ENCODE peak calls at places on chromosomes 7 and 10, in four cellular contexts. One of them, this sample, is unnamed.

GRCh38 chr10:129031233-129032150 is 435.5 kb upstream of the MGMT start:
- DNase-seq in naive thymus-derived CD4-positive, alpha-beta T cell: peak; percentile 30
- DNase-seq in GM23248: peak; percentile 67
- DNase-seq in lower lobe of right lung: no peak
- DNase-seq in this sample: peak; percentile 30

GRCh38 chr7:44334734-44335097 is 9.3 kb upstream of the CAMK2B start:
- DNase-seq in naive thymus-derived CD4-positive, alpha-beta T cell: no peak
- DNase-seq in GM23248: no peak
- DNase-seq in lower lobe of right lung: no peak
- DNase-seq in this sample: no peak

GRCh38 chr10:33066558-33067236 is 108.7 kb upstream of the ITGB1 start:
- DNase-seq in naive thymus-derived CD4-positive, alpha-beta T cell: no peak
- DNase-seq in GM23248: peak; percentile 78
- DNase-seq in lower lobe of right lung: no peak
- DNase-seq in this sample: no peak

GRCh38 chr10:105743343-105744056 is 1102.4 kb downstream of the SORCS3 start:
- DNase-seq in naive thymus-derived CD4-positive, alpha-beta T cell: no peak
- DNase-seq in GM23248: no peak
- DNase-seq in lower lobe of right lung: no peak
- DNase-seq in this sample: no peak

GRCh38 chr7:142006577-142006976 is 10.9 kb downstream of the MGAM start:
- DNase-seq in naive thymus-derived CD4-positive, alpha-beta T cell: no peak
- DNase-seq in GM23248: no peak
- DNase-seq in lower lobe of right lung: no peak
- DNase-seq in this sample: no peak

GRCh38 chr10:52644678-52645434 is 127.7 kb downstream of the MBL2 start:
- DNase-seq in naive thymus-derived CD4-positive, alpha-beta T cell: no peak
- DNase-seq in GM23248: peak; percentile 64
- DNase-seq in lower lobe of right lung: no peak
- DNase-seq in this sample: no peak

GRCh38 chr7:6164010-6164409 is 108.4 kb downstream of the CYTH3 start:
- DNase-seq in naive thymus-derived CD4-positive, alpha-beta T cell: no peak
- DNase-seq in GM23248: no peak
- DNase-seq in lower lobe of right lung: no peak
- DNase-seq in this sample: no peak

GRCh38 chr10:8600192-8600591 is 545.7 kb downstream of the GATA3 start:
- DNase-seq in naive thymus-derived CD4-positive, alpha-beta T cell: no peak
- DNase-seq in GM23248: no peak
- DNase-seq in lower lobe of right lung: no peak
- DNase-seq in this sample: no peak

GRCh38 chr10:17001961-17002749 is 127.5 kb downstream of the CUBN start:
- DNase-seq in naive thymus-derived CD4-positive, alpha-beta T cell: no peak
- DNase-seq in GM23248: peak; percentile 95
- DNase-seq in lower lobe of right lung: no peak
- DNase-seq in this sample: peak; percentile 55

GRCh38 chr10:69413221-69413865 is 3.4 kb downstream of the TACR2 start:
- DNase-seq in naive thymus-derived CD4-positive, alpha-beta T cell: no peak
- DNase-seq in GM23248: peak; percentile 90
- DNase-seq in lower lobe of right lung: no peak
- DNase-seq in this sample: no peak

GRCh38 chr7:106031271-106032029 is 68.4 kb downstream of the CDHR3 start:
- DNase-seq in naive thymus-derived CD4-positive, alpha-beta T cell: no peak
- DNase-seq in GM23248: no peak
- DNase-seq in lower lobe of right lung: no peak
- DNase-seq in this sample: no peak

GRCh38 chr7:4845740-4846142 is 16.1 kb downstream of the PAPOLB start:
- DNase-seq in naive thymus-derived CD4-positive, alpha-beta T cell: no peak
- DNase-seq in GM23248: peak; percentile 68
- DNase-seq in lower lobe of right lung: no peak
- DNase-seq in this sample: no peak

GRCh38 chr10:50497758-50498157 is 126.0 kb downstream of the SGMS1 start:
- DNase-seq in naive thymus-derived CD4-positive, alpha-beta T cell: no peak
- DNase-seq in GM23248: peak; percentile 68
- DNase-seq in lower lobe of right lung: no peak
- DNase-seq in this sample: no peak

GRCh38 chr10:111297351-111297848 is 220.6 kb downstream of the ADRA2A start:
- DNase-seq in naive thymus-derived CD4-positive, alpha-beta T cell: no peak
- DNase-seq in GM23248: peak; percentile 87
- DNase-seq in lower lobe of right lung: no peak
- DNase-seq in this sample: no peak

GRCh38 chr10:88911121-88911520 is 31.1 kb downstream of the STAMBPL1 start:
- DNase-seq in naive thymus-derived CD4-positive, alpha-beta T cell: no peak
- DNase-seq in GM23248: no peak
- DNase-seq in lower lobe of right lung: no peak
- DNase-seq in this sample: no peak

GRCh38 chr7:70466725-70467364 is 665.1 kb upstream of the GALNT17 start:
- DNase-seq in naive thymus-derived CD4-positive, alpha-beta T cell: no peak
- DNase-seq in GM23248: no peak
- DNase-seq in lower lobe of right lung: no peak
- DNase-seq in this sample: no peak

GRCh38 chr7:122677149-122677548 is 21.8 kb downstream of the RNF133 start:
- DNase-seq in naive thymus-derived CD4-positive, alpha-beta T cell: no peak
- DNase-seq in GM23248: no peak
- DNase-seq in lower lobe of right lung: no peak
- DNase-seq in this sample: no peak

GRCh38 chr10:33459597-33459996 is 125.1 kb upstream of the NRP1 start:
- DNase-seq in naive thymus-derived CD4-positive, alpha-beta T cell: no peak
- DNase-seq in GM23248: peak; percentile 78
- DNase-seq in lower lobe of right lung: no peak
- DNase-seq in this sample: no peak

GRCh38 chr7:148806187-148806586 is 77.9 kb downstream of the EZH2 start:
- DNase-seq in naive thymus-derived CD4-positive, alpha-beta T cell: no peak
- DNase-seq in GM23248: no peak
- DNase-seq in lower lobe of right lung: no peak
- DNase-seq in this sample: no peak

GRCh38 chr7:132400667-132401142 is 175.6 kb downstream of the PLXNA4 start:
- DNase-seq in naive thymus-derived CD4-positive, alpha-beta T cell: no peak
- DNase-seq in GM23248: peak; percentile 26
- DNase-seq in lower lobe of right lung: no peak
- DNase-seq in this sample: no peak

GRCh38 chr7:46791180-46791579 is 790.7 kb downstream of the TNS3 start:
- DNase-seq in naive thymus-derived CD4-positive, alpha-beta T cell: no peak
- DNase-seq in GM23248: no peak
- DNase-seq in lower lobe of right lung: no peak
- DNase-seq in this sample: no peak

GRCh38 chr10:28664369-28664740 is 13.0 kb upstream of the BAMBI start:
- DNase-seq in naive thymus-derived CD4-positive, alpha-beta T cell: no peak
- DNase-seq in GM23248: peak; percentile 61
- DNase-seq in lower lobe of right lung: no peak
- DNase-seq in this sample: no peak

GRCh38 chr7:112116894-112117293 is 89.3 kb downstream of the DOCK4 start:
- DNase-seq in naive thymus-derived CD4-positive, alpha-beta T cell: no peak
- DNase-seq in GM23248: no peak
- DNase-seq in lower lobe of right lung: no peak
- DNase-seq in this sample: no peak

GRCh38 chr7:115676080-115676479 is 354.5 kb downstream of the TFEC start:
- DNase-seq in naive thymus-derived CD4-positive, alpha-beta T cell: no peak
- DNase-seq in GM23248: peak; percentile 60
- DNase-seq in lower lobe of right lung: no peak
- DNase-seq in this sample: no peak

GRCh38 chr7:38374507-38374906 is 101.1 kb upstream of the TARP start:
- DNase-seq in naive thymus-derived CD4-positive, alpha-beta T cell: no peak
- DNase-seq in GM23248: peak; percentile 60
- DNase-seq in lower lobe of right lung: no peak
- DNase-seq in this sample: peak; percentile 62

GRCh38 chr7:33334349-33334748 is 205.0 kb downstream of the BBS9 start:
- DNase-seq in naive thymus-derived CD4-positive, alpha-beta T cell: no peak
- DNase-seq in GM23248: peak; percentile 22
- DNase-seq in lower lobe of right lung: no peak
- DNase-seq in this sample: no peak

GRCh38 chr7:139875821-139876241 is 46.8 kb downstream of the TBXAS1 start:
- DNase-seq in naive thymus-derived CD4-positive, alpha-beta T cell: no peak
- DNase-seq in GM23248: no peak
- DNase-seq in lower lobe of right lung: peak; percentile 71
- DNase-seq in this sample: no peak

GRCh38 chr7:52355059-52355458 is 680.4 kb upstream of the POM121L12 start:
- DNase-seq in naive thymus-derived CD4-positive, alpha-beta T cell: no peak
- DNase-seq in GM23248: no peak
- DNase-seq in lower lobe of right lung: no peak
- DNase-seq in this sample: no peak

GRCh38 chr10:25453619-25454018 is 278.8 kb downstream of the GPR158 start:
- DNase-seq in naive thymus-derived CD4-positive, alpha-beta T cell: no peak
- DNase-seq in GM23248: no peak
- DNase-seq in lower lobe of right lung: no peak
- DNase-seq in this sample: no peak

GRCh38 chr10:114100848-114101741 is 57.4 kb downstream of the ADRB1 start:
- DNase-seq in naive thymus-derived CD4-positive, alpha-beta T cell: no peak
- DNase-seq in GM23248: peak; percentile 57
- DNase-seq in lower lobe of right lung: no peak
- DNase-seq in this sample: no peak

GRCh38 chr10:78331391-78331922 is 297.8 kb downstream of the RPS24 start:
- DNase-seq in naive thymus-derived CD4-positive, alpha-beta T cell: no peak
- DNase-seq in GM23248: peak; percentile 87
- DNase-seq in lower lobe of right lung: no peak
- DNase-seq in this sample: no peak

GRCh38 chr7:23473848-23474097 is 3.5 kb upstream of the IGF2BP3 start:
- DNase-seq in naive thymus-derived CD4-positive, alpha-beta T cell: peak; percentile 9
- DNase-seq in GM23248: no peak
- DNase-seq in lower lobe of right lung: no peak
- DNase-seq in this sample: no peak

GRCh38 chr7:23472046-23472445 is 1.8 kb upstream of the IGF2BP3 start:
- DNase-seq in naive thymus-derived CD4-positive, alpha-beta T cell: no peak
- DNase-seq in GM23248: no peak
- DNase-seq in lower lobe of right lung: no peak
- DNase-seq in this sample: no peak

GRCh38 chr7:23472556-23472955 is 2.3 kb upstream of the IGF2BP3 start:
- DNase-seq in naive thymus-derived CD4-positive, alpha-beta T cell: no peak
- DNase-seq in GM23248: no peak
- DNase-seq in lower lobe of right lung: no peak
- DNase-seq in this sample: no peak

GRCh38 chr7:23474098-23474828 is 4.0 kb upstream of the IGF2BP3 start:
- DNase-seq in naive thymus-derived CD4-positive, alpha-beta T cell: peak; percentile 24
- DNase-seq in GM23248: peak; percentile 99
- DNase-seq in lower lobe of right lung: peak; percentile 79
- DNase-seq in this sample: no peak

GRCh38 chr7:23472974-23473847 is 2.9 kb upstream of the IGF2BP3 start:
- DNase-seq in naive thymus-derived CD4-positive, alpha-beta T cell: no peak
- DNase-seq in GM23248: no peak
- DNase-seq in lower lobe of right lung: no peak
- DNase-seq in this sample: no peak
- H3K27me3 ChIP-seq in naive thymus-derived CD4-positive, alpha-beta T cell: peaks cover 75% of the 10 kb centered on the region
- H3K27me3 ChIP-seq in GM23248: peaks cover 33% of the 10 kb centered on the region
- H3K27me3 ChIP-seq in lower lobe of right lung: peaks cover 99% of the 10 kb centered on the region
- H3K27me3 ChIP-seq in this sample: peaks cover 88% of the 10 kb centered on the region

GRCh38 chr10:101097881-101098280 is 33.2 kb upstream of the TLX1 start:
- DNase-seq in naive thymus-derived CD4-positive, alpha-beta T cell: no peak
- DNase-seq in GM23248: no peak
- DNase-seq in lower lobe of right lung: no peak
- DNase-seq in this sample: no peak

GRCh38 chr10:101092742-101093386 is 31.1 kb downstream of the KAZALD1 start:
- DNase-seq in naive thymus-derived CD4-positive, alpha-beta T cell: no peak
- DNase-seq in GM23248: no peak
- DNase-seq in lower lobe of right lung: no peak
- DNase-seq in this sample: no peak

GRCh38 chr10:101094113-101094512 is 32.3 kb downstream of the KAZALD1 start:
- DNase-seq in naive thymus-derived CD4-positive, alpha-beta T cell: no peak
- DNase-seq in GM23248: no peak
- DNase-seq in lower lobe of right lung: no peak
- DNase-seq in this sample: no peak

GRCh38 chr10:101095550-101096213 is 33.9 kb downstream of the KAZALD1 start:
- DNase-seq in naive thymus-derived CD4-positive, alpha-beta T cell: peak; percentile 53
- DNase-seq in GM23248: peak; percentile 74
- DNase-seq in lower lobe of right lung: peak; percentile 67
- DNase-seq in this sample: peak; percentile 69

DNA sequence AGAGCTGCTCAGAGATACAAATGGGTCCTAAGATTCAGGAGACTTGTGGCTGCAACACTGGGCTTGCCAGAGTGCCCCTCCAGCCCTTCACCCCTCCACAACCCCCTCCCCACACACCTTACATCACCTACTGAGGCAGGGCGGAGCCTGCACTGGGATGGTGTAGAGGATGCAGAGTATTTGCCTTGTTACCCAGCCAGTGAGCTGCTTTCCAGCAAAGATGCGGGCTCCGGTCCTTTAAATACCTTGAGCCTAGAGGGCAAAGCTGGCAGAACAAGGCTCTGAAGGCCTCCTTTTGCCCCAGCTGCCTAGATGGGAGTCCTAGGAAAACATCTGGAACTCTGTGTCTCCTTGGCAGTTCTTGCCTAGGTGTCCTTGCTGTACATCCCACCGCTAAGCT is 34.6 kb downstream of the KAZALD1 start:
- DNase-seq in naive thymus-derived CD4-positive, alpha-beta T cell: no peak
- DNase-seq in GM23248: no peak
- DNase-seq in lower lobe of right lung: no peak
- DNase-seq in this sample: no peak
- H3K27me3 ChIP-seq in naive thymus-derived CD4-positive, alpha-beta T cell: peaks cover 5% of the 10 kb centered on the region
- H3K27me3 ChIP-seq in GM23248: peaks cover 41% of the 10 kb centered on the region
- H3K27me3 ChIP-seq in lower lobe of right lung: peaks cover 91% of the 10 kb centered on the region
- H3K27me3 ChIP-seq in this sample: no peaks in the 10 kb centered on the region

GRCh38 chr10:46560952-46561351 is 4.5 kb upstream of the GPRIN2 start:
- DNase-seq in naive thymus-derived CD4-positive, alpha-beta T cell: no peak
- DNase-seq in GM23248: no peak
- DNase-seq in lower lobe of right lung: no peak
- DNase-seq in this sample: no peak

GRCh38 chr10:46558141-46558410 is 1.6 kb upstream of the GPRIN2 start:
- DNase-seq in naive thymus-derived CD4-positive, alpha-beta T cell: peak; percentile 3
- DNase-seq in GM23248: peak; percentile 28
- DNase-seq in lower lobe of right lung: no peak
- DNase-seq in this sample: no peak

GRCh38 chr10:46558411-46559185 is 2.1 kb upstream of the GPRIN2 start:
- DNase-seq in naive thymus-derived CD4-positive, alpha-beta T cell: no peak
- DNase-seq in GM23248: no peak
- DNase-seq in lower lobe of right lung: peak; percentile 51
- DNase-seq in this sample: no peak

GRCh38 chr10:46560381-46560780 is 3.9 kb upstream of the GPRIN2 start:
- DNase-seq in naive thymus-derived CD4-positive, alpha-beta T cell: no peak
- DNase-seq in GM23248: no peak
- DNase-seq in lower lobe of right lung: peak; percentile 43
- DNase-seq in this sample: no peak

GRCh38 chr10:46559231-46559671 is 2.8 kb upstream of the GPRIN2 start:
- DNase-seq in naive thymus-derived CD4-positive, alpha-beta T cell: no peak
- DNase-seq in GM23248: no peak
- DNase-seq in lower lobe of right lung: peak; percentile 44
- DNase-seq in this sample: no peak
- H3K27me3 ChIP-seq in naive thymus-derived CD4-positive, alpha-beta T cell: peaks cover 5% of the 10 kb centered on the region
- H3K27me3 ChIP-seq in GM23248: peaks cover 61% of the 10 kb centered on the region
- H3K27me3 ChIP-seq in lower lobe of right lung: peaks cover 52% of the 10 kb centered on the region
- H3K27me3 ChIP-seq in this sample: peaks cover 17% of the 10 kb centered on the region

DNA sequence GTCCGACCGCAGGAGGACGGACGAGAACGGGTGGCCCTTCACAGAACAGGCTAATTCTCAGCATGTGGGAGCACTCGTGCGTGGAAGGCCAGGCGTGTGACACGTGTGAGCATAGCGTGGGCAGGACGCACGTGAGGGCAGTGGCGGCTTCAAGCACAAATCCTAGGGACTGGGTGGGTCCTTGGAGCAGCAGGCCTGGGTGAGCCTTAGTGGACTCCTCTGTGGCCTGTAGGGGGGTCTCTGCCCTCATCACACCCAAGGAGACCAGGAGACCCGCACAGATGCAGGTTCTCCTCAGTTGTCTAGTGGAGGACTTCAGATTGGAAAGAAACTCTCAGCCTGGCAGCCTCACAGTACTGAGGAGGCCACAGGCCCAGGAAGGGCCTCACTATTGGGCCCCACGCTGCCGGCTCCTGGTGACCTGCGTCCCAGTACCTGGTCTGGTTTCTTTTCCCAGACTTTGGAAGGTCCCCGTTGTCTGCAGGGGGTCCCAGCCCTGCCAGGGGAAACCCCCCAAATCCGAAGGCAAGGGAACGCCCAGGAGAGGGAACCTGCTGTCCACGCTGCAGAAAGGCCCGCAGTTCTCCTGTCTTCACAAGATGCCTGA is 49.1 kb upstream of the FAM20C start:
- DNase-seq in naive thymus-derived CD4-positive, alpha-beta T cell: no peak
- DNase-seq in GM23248: no peak
- DNase-seq in lower lobe of right lung: no peak
- DNase-seq in this sample: no peak
- H3K27me3 ChIP-seq in naive thymus-derived CD4-positive, alpha-beta T cell: no peaks in the 10 kb centered on the region
- H3K27me3 ChIP-seq in GM23248: no peaks in the 10 kb centered on the region
- H3K27me3 ChIP-seq in lower lobe of right lung: no peaks in the 10 kb centered on the region
- H3K27me3 ChIP-seq in this sample: no peaks in the 10 kb centered on the region